ENCODE peak calls at places on chromosomes 4 and X, in seven cellular contexts. R, K, N, E, M, V and Z are unnamed samples.

GRCh38 chrX:44908198-44908597 is 35.2 kb downstream of the KDM6A start:
- DNase-seq in V (no peak), E (no peak), N (peak; percentile 13), R (no peak), M (no peak), K (no peak), Z (peak; percentile 31)

GRCh38 chr4:161404346-161405110 is 759.3 kb downstream of the FSTL5 start:
- DNase-seq in K (no peak), R (no peak), N (peak; percentile 30), V (no peak), E (peak; percentile 37), M (no peak), Z (no peak)

GRCh38 chr4:177369372-177369771 is 59.7 kb downstream of the NEIL3 start:
- DNase-seq in V (no peak), E (no peak), M (no peak), N (peak; percentile 72), R (no peak), K (no peak), Z (peak; percentile 47)

GRCh38 chr4:38364383-38364963 is 299.5 kb upstream of the KLF3 start:
- DNase-seq in N (no peak), K (no peak), V (no peak), R (no peak), M (no peak), E (no peak), Z (no peak)

GRCh38 chr4:86218721-86219481 is 141.0 kb downstream of the MAPK10 start:
- DNase-seq in N (peak; percentile 70), V (no peak), E (peak; percentile 54), K (no peak), R (no peak), M (no peak), Z (peak; percentile 86)

GRCh38 chrX:45300638-45301037 is 100.0 kb upstream of the DIPK2B start:
- DNase-seq in N (no peak), R (no peak), K (no peak), M (no peak), V (no peak), E (no peak), Z (no peak)

GRCh38 chrX:28158019-28158777 is 176.9 kb upstream of the DCAF8L1 start:
- DNase-seq in N (no peak), R (no peak), E (no peak), K (no peak), V (no peak), M (no peak), Z (no peak)

GRCh38 chrX:123468481-123468880 is 264.4 kb downstream of the THOC2 start:
- DNase-seq in R (no peak), V (no peak), M (no peak), E (no peak), N (no peak), K (no peak), Z (no peak)

GRCh38 chrX:68808686-68809357 is 20.0 kb upstream of the EFNB1 start:
- DNase-seq in N (peak; percentile 31), R (no peak), M (no peak), K (no peak), V (no peak), E (peak; percentile 11), Z (peak; percentile 43)

GRCh38 chrX:4851534-4851933 is 1138.1 kb upstream of the PRKX start:
- DNase-seq in V (no peak), E (peak; percentile 78), M (no peak), R (no peak), N (no peak), K (no peak), Z (no peak)

GRCh38 chrX:7286461-7286860 is 138.5 kb upstream of the PUDP start:
- DNase-seq in K (no peak), V (no peak), M (no peak), E (peak; percentile 27), N (peak; percentile 51), R (no peak), Z (peak; percentile 12)

GRCh38 chr4:10158355-10158942 is 41.9 kb upstream of the WDR1 start:
- DNase-seq in V (peak; percentile 22), R (no peak), M (no peak), N (peak; percentile 19), E (peak; percentile 16), K (no peak), Z (no peak)

GRCh38 chrX:47143894-47144625 is 442 bp downstream of the NDUFB11 start:
- DNase-seq in E (no peak), K (no peak), V (peak; percentile 58), N (peak; percentile 33), R (no peak), M (peak; percentile 51), Z (no peak)

GRCh38 chr4:56619816-56620215 is 61.3 kb downstream of the HOPX start:
- DNase-seq in M (no peak), R (no peak), V (no peak), K (no peak), N (no peak), E (no peak), Z (no peak)

GRCh38 chrX:69025802-69026301 is 139.4 kb downstream of the PJA1 start:
- DNase-seq in N (peak; percentile 79), E (peak; percentile 94), V (no peak), R (no peak), K (no peak), M (no peak), Z (peak; percentile 76)

GRCh38 chr4:74474345-74475099 is 29.6 kb downstream of the AREG start:
- DNase-seq in K (no peak), N (peak; percentile 52), V (no peak), R (no peak), M (no peak), E (no peak), Z (peak; percentile 77)

GRCh38 chr4:79446145-79446544 is 38.1 kb upstream of the GK2 start:
- DNase-seq in K (no peak), M (no peak), V (no peak), N (no peak), E (no peak), R (no peak), Z (no peak)

GRCh38 chrX:47232803-47233332 is at the start of gene USP11:
- DNase-seq in R (no peak), M (no peak), N (peak; percentile 47), V (peak; percentile 83), K (no peak), E (peak; percentile 17), Z (peak; percentile 60)

GRCh38 chrX:85504381-85504780 is 124.9 kb upstream of the POF1B start:
- DNase-seq in R (no peak), V (no peak), K (no peak), E (no peak), M (no peak), N (no peak), Z (no peak)

GRCh38 chr4:22029803-22030202 is 81.2 kb upstream of the KCNIP4 start:
- DNase-seq in K (no peak), R (no peak), E (peak; percentile 69), M (no peak), N (no peak), V (no peak), Z (no peak)

GRCh38 chrX:143536176-143536575 is 18.9 kb upstream of the SPANXN3 start:
- DNase-seq in E (peak; percentile 1), K (no peak), R (no peak), V (no peak), M (no peak), N (no peak), Z (no peak)

GRCh38 chr4:153943738-153944415 is 155.0 kb upstream of the SFRP2 start:
- DNase-seq in V (no peak), R (no peak), K (no peak), N (no peak), E (no peak), M (no peak), Z (no peak)

GRCh38 chrX:153488231-153488914 is 6.4 kb upstream of the BGN start:
- DNase-seq in N (peak; percentile 31), K (no peak), V (peak; percentile 32), E (no peak), M (no peak), R (no peak), Z (peak; percentile 74)

GRCh38 chr4:20305976-20306375 is 54.3 kb downstream of the SLIT2 start:
- DNase-seq in N (peak; percentile 77), V (peak; percentile 18), E (peak; percentile 36), M (no peak), K (no peak), R (no peak), Z (peak; percentile 64)
- TF ChIP-seq CTCF in N (peak; percentile 63), V (peak; percentile 33), E (peak; percentile 49), M (no peak), K (peak; percentile 29), R (peak; percentile 25), Z (peak; percentile 39)

GRCh38 chr4:48139688-48140087 is 5.6 kb upstream of the TXK start:
- DNase-seq in R (no peak), K (no peak), M (no peak), V (no peak), E (peak; percentile 39), N (no peak), Z (no peak)

GRCh38 chr4:48138511-48138910 is 4.5 kb upstream of the TXK start:
- DNase-seq in V (no peak), E (no peak), K (no peak), R (no peak), M (no peak), N (no peak), Z (no peak)

GRCh38 chr4:48137766-48138349 is 3.8 kb upstream of the TXK start:
- DNase-seq in R (no peak), K (no peak), V (no peak), E (no peak), M (no peak), N (no peak), Z (no peak)

GRCh38 chr4:48141048-48141447 is 7.0 kb upstream of the TXK start:
- DNase-seq in E (peak; percentile 66), N (peak; percentile 72), M (no peak), V (peak; percentile 56), K (no peak), R (no peak), Z (peak; percentile 61)

DNA sequence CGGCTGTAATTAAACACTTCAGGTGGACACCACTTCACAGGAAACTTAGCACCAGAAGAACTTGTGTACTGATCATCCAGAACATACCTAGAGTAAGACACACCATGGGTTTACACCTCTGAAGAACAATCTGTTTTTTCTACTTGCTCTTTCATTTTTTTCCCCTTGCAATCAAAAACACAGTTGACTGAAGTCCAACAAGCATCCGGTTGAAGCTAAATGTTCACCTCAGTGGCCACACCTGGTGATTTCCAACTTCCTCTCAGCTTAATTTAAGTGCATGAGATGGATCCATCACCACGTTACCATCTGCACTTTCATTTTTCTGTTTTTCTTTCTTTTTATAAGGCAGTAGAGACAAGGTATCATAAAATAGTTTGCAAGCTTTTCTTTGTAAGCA is 4.9 kb upstream of the TXK start:
- DNase-seq in R (no peak), N (no peak), K (no peak), E (no peak), V (no peak), M (no peak), Z (no peak)
- H3K4me3 ChIP-seq in R (no peak overlapping the region), N (no peak overlapping the region), K (no peak overlapping the region), E (no peak overlapping the region), V (no peak overlapping the region), M (no peak overlapping the region), Z (no peak overlapping the region)

DNA sequence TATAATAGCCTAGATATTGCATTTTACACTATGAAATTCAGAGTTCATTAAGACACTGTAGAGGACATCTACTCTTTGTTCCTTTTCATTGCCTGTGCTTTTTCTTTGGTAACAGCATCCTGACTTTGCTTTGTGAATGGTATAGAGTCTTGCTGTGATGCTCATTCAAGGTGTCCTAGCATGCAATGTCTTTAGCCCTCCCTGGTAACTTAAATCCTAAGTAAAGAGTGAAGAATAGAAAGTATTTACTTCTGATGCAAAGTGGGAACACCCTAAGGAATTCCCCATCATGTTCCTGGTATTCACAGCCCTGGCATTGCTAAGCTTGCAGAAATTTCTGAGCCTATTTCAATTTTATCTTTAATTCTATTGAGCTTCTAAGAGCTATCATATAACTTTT is 400.1 kb downstream of the FAT4 start:
- DNase-seq in K (no peak), V (no peak), N (no peak), E (no peak), R (no peak), M (no peak), Z (peak; percentile 22)
- TF ChIP-seq CTCF in K (no peak), V (no peak), N (no peak), E (no peak), R (no peak), M (no peak), Z (no peak)

GRCh38 chr4:100754741-100755140 is 236.9 kb upstream of the EMCN start:
- DNase-seq in M (no peak), V (no peak), N (no peak), K (no peak), R (no peak), E (no peak), Z (no peak)
- H3K4me3 ChIP-seq in M (no peak overlapping the region), V (no peak overlapping the region), N (no peak overlapping the region), K (no peak overlapping the region), R (no peak overlapping the region), E (no peak overlapping the region), Z (no peak overlapping the region)